ENCODE peak calls at places on chromosomes 3 and 15, in seven cellular contexts. R, X, C, T, V, F and J are unnamed samples. For H3K27me3, the result is how much of the 10 kb centered on the place peaks cover.

GRCh38 chr3:129263161-129263910 is 13.9 kb downstream of the COPG1 start:
- DNase-seq in R (no peak), X (no peak), C (no peak), T (no peak), V (no peak), F (no peak), J (no peak)

GRCh38 chr3:178618197-178618596 is 82.0 kb downstream of the KCNMB2 start:
- DNase-seq in R (no peak), X (no peak), C (no peak), T (peak), V (no peak), F (no peak), J (no peak)

GRCh38 chr15:50358805-50359204 is 3.8 kb upstream of the GABPB1 start:
- DNase-seq in R (no peak), X (no peak), C (no peak), T (peak), V (no peak), F (no peak), J (no peak)

GRCh38 chr3:160810360-160810759 is 54.3 kb downstream of the PPM1L start:
- DNase-seq in R (no peak), X (no peak), C (no peak), T (peak), V (no peak), F (no peak), J (no peak)

GRCh38 chr3:168817177-168817576 is 721.5 kb upstream of the GOLIM4 start:
- DNase-seq in R (no peak), X (no peak), C (no peak), T (no peak), V (no peak), F (no peak), J (no peak)

GRCh38 chr15:49904296-49904695 is 214.7 kb downstream of the ATP8B4 start:
- DNase-seq in R (no peak), X (no peak), C (no peak), T (no peak), V (no peak), F (no peak), J (no peak)

GRCh38 chr15:92502930-92503329 is 109.2 kb downstream of the ST8SIA2 start:
- DNase-seq in R (no peak), X (no peak), C (no peak), T (no peak), V (no peak), F (no peak), J (no peak)

GRCh38 chr15:65055201-65055870 is 10.1 kb downstream of the SLC51B start:
- DNase-seq in R (no peak), X (no peak), C (no peak), T (peak), V (no peak), F (peak), J (no peak)

GRCh38 chr3:48345946-48346572 is 12.6 kb upstream of the SPINK8 start:
- DNase-seq in R (no peak), X (no peak), C (no peak), T (no peak), V (no peak), F (no peak), J (no peak)

GRCh38 chr3:58249358-58250092 is 11.9 kb downstream of the ABHD6 start:
- DNase-seq in R (no peak), X (no peak), C (no peak), T (peak), V (no peak), F (no peak), J (no peak)

GRCh38 chr3:74789111-74789510 is 174.7 kb upstream of the CNTN3 start:
- DNase-seq in R (no peak), X (no peak), C (peak), T (no peak), V (peak), F (no peak), J (no peak)

GRCh38 chr15:29140475-29141172 is 129.0 kb downstream of the NSMCE3 start:
- DNase-seq in R (no peak), X (no peak), C (no peak), T (no peak), V (peak), F (no peak), J (no peak)

GRCh38 chr3:120838441-120839091 is 69.4 kb upstream of the STXBP5L start:
- DNase-seq in R (no peak), X (no peak), C (no peak), T (no peak), V (no peak), F (no peak), J (no peak)

GRCh38 chr3:115836944-115837343 is 213.6 kb downstream of the GAP43 start:
- DNase-seq in R (no peak), X (no peak), C (no peak), T (peak), V (no peak), F (no peak), J (no peak)

GRCh38 chr15:85280203-85280602 is 100.2 kb upstream of the AKAP13 start:
- DNase-seq in R (no peak), X (no peak), C (no peak), T (no peak), V (no peak), F (no peak), J (no peak)

GRCh38 chr3:188797045-188797444 is 374.7 kb upstream of the TPRG1 start:
- DNase-seq in R (no peak), X (no peak), C (no peak), T (no peak), V (no peak), F (no peak), J (no peak)

GRCh38 chr3:46538803-46539442 is 27.2 kb downstream of the LRRC2 start:
- DNase-seq in R (peak), X (peak), C (peak), T (peak), V (no peak), F (no peak), J (peak)

GRCh38 chr3:18556503-18556902 is 131.4 kb upstream of the SATB1 start:
- DNase-seq in R (peak), X (no peak), C (no peak), T (no peak), V (no peak), F (no peak), J (peak)

GRCh38 chr15:41877631-41878354 is 16.1 kb downstream of the SPTBN5 start:
- DNase-seq in R (no peak), X (no peak), C (no peak), T (no peak), V (no peak), F (no peak), J (no peak)

GRCh38 chr3:66953934-66954333 is 44.2 kb upstream of the KBTBD8 start:
- DNase-seq in R (no peak), X (no peak), C (no peak), T (no peak), V (no peak), F (no peak), J (no peak)

GRCh38 chr15:59622289-59622688 is 10.7 kb downstream of the GCNT3 start:
- DNase-seq in R (no peak), X (no peak), C (peak), T (peak), V (peak), F (no peak), J (no peak)

GRCh38 chr3:44065741-44066140 is 175.9 kb upstream of the TOPAZ1 start:
- DNase-seq in R (no peak), X (no peak), C (no peak), T (no peak), V (no peak), F (no peak), J (no peak)

GRCh38 chr15:65980824-65981456 is 111.6 kb downstream of the RAB11A start:
- DNase-seq in R (no peak), X (peak), C (peak), T (peak), V (no peak), F (no peak), J (no peak)

GRCh38 chr3:16377196-16377595 is 112.2 kb downstream of the OXNAD1 start:
- DNase-seq in R (peak), X (no peak), C (no peak), T (no peak), V (no peak), F (no peak), J (no peak)

GRCh38 chr15:79811406-79812405 is 85.1 kb downstream of the MTHFS start:
- DNase-seq in R (no peak), X (peak), C (peak), T (peak), V (no peak), F (no peak), J (no peak)

GRCh38 chr3:79012946-79013362 is 754.8 kb downstream of the ROBO1 start:
- DNase-seq in R (no peak), X (no peak), C (no peak), T (no peak), V (no peak), F (no peak), J (no peak)

GRCh38 chr15:58346361-58346760 is 85.4 kb upstream of the LIPC start:
- DNase-seq in R (no peak), X (no peak), C (no peak), T (no peak), V (no peak), F (no peak), J (no peak)

GRCh38 chr3:182364323-182364722 is 429.0 kb upstream of the ATP11B start:
- DNase-seq in R (no peak), X (no peak), C (no peak), T (no peak), V (no peak), F (no peak), J (no peak)

GRCh38 chr3:59809016-59809415 is 759.2 kb upstream of the CFAP20DC start:
- DNase-seq in R (no peak), X (no peak), C (no peak), T (peak), V (no peak), F (no peak), J (no peak)

GRCh38 chr15:82294061-82294690 is 31.6 kb downstream of the SAXO2 start:
- DNase-seq in R (no peak), X (no peak), C (no peak), T (no peak), V (no peak), F (no peak), J (no peak)

GRCh38 chr3:74344865-74345264 is 269.6 kb downstream of the CNTN3 start:
- DNase-seq in R (no peak), X (no peak), C (no peak), T (peak), V (no peak), F (no peak), J (no peak)

GRCh38 chr15:96322401-96323249 is 7.9 kb upstream of the NR2F2 start:
- DNase-seq in R (no peak), X (peak), C (no peak), T (peak), V (no peak), F (peak), J (no peak)

GRCh38 chr15:66692808-66693596 is 9.0 kb upstream of the SMAD6 start:
- DNase-seq in R (peak), X (no peak), C (no peak), T (no peak), V (no peak), F (no peak), J (no peak)

GRCh38 chr3:131033480-131034080 is 6.9 kb downstream of the NEK11 start:
- DNase-seq in R (peak), X (no peak), C (no peak), T (peak), V (no peak), F (no peak), J (no peak)

GRCh38 chr15:88069561-88069960 is 187.0 kb downstream of the NTRK3 start:
- DNase-seq in R (no peak), X (no peak), C (no peak), T (no peak), V (no peak), F (no peak), J (no peak)

GRCh38 chr3:110593749-110594148 is 477.9 kb upstream of the NECTIN3 start:
- DNase-seq in R (no peak), X (no peak), C (no peak), T (no peak), V (no peak), F (no peak), J (no peak)

GRCh38 chr15:29862271-29862670 is 40.0 kb upstream of the TJP1 start:
- DNase-seq in R (no peak), X (no peak), C (no peak), T (no peak), V (no peak), F (no peak), J (no peak)

GRCh38 chr15:90711842-90712241 is 5.3 kb upstream of the BLM start:
- DNase-seq in R (no peak), X (no peak), C (no peak), T (no peak), V (no peak), F (no peak), J (no peak)

GRCh38 chr3:99817047-99817436 is 620 bp upstream of the CMSS1 start:
- DNase-seq in R (no peak), X (no peak), C (no peak), T (no peak), V (no peak), F (no peak), J (no peak)

GRCh38 chr3:101725890-101726275 is 1.5 kb downstream of the CEP97 start:
- DNase-seq in R (no peak), X (no peak), C (no peak), T (no peak), V (no peak), F (no peak), J (no peak)

GRCh38 chr15:70450142-70450443 is 313.3 kb downstream of the UACA start:
- DNase-seq in R (no peak), X (no peak), C (no peak), T (no peak), V (no peak), F (no peak), J (no peak)

GRCh38 chr15:70447081-70447480 is 316.3 kb downstream of the UACA start:
- DNase-seq in R (no peak), X (no peak), C (no peak), T (no peak), V (no peak), F (no peak), J (no peak)

GRCh38 chr15:70447511-70447910 is 315.8 kb downstream of the UACA start:
- DNase-seq in R (no peak), X (no peak), C (no peak), T (no peak), V (no peak), F (no peak), J (no peak)

GRCh38 chr15:70449311-70450141 is 313.8 kb downstream of the UACA start:
- DNase-seq in R (no peak), X (no peak), C (no peak), T (no peak), V (no peak), F (no peak), J (no peak)

DNA sequence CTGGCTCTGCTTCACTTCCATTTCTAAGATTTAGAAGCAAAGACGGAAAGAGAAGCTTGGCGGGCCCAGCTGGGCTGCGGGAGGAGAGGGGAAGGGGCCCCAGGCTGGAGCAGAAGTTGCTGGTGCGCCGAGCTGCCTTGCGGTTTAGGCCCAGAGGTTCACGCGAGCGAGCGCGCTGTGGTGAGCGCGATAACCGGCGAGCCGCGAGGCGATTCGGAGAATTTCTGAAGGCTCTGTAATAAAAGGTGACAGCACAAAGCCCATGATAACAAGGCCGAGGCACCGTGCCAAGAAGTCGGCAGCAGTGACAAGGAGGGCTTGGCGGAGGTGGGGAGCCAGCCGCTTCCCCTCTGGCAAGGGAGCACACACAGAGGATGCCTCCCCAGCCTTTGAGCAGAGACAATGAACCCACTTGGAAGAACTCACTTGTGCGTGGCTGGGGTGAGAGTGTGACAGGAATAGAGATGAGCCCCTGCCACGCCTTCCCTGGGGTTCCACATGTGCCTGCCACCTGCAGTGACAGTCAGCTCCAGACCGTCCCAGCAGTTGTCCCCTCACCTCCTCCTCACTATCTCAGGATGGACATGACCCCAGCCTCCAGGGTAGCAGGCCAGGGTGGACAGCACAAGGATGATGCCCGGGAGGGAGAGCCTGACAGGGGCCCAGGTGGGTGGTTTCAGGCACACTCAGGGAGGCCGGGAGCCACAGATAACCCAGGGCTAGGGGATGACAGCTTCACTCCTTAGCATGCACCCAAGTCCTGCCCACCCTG is 315.2 kb downstream of the UACA start:
- DNase-seq in R (peak), X (peak), C (no peak), T (no peak), V (peak), F (no peak), J (no peak)
- H3K27me3 ChIP-seq in R (under half), X (under half), C (under half), T (under half), V (under half), F (under half), J (under half)

DNA sequence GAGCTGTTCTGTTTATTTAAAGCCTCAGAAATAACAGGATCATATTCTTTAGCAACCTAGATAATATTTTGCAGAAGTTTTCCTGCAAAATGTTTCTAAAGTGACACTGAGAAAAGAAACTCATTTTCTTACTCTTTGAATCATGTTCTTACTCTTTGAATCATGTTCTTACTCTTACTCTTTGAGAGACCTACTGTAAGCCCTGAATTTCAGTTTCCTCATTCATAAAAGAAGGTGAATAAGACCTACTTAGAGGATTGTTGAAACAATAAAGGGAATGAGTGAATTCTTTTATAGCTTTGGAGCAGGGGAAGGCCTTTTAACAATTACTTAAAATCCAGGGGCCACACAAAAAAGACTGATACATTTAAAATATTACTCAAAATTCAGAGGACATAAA is 221.7 kb upstream of the CMC1 start:
- DNase-seq in R (no peak), X (no peak), C (no peak), T (no peak), V (no peak), F (no peak), J (no peak)
- H3K4me3 ChIP-seq in R (no peak), X (no peak), C (no peak), T (no peak), V (no peak), F (no peak), J (no peak)

GRCh38 chr15:76345880-76346665 is 9.5 kb downstream of the ISL2 start:
- DNase-seq in R (no peak), X (no peak), C (peak), T (no peak), V (no peak), F (no peak), J (no peak)
- H3K27me3 ChIP-seq in R (under half), X (half or more), C (under half), T (half or more), V (under half), F (half or more), J (half or more)

DNA sequence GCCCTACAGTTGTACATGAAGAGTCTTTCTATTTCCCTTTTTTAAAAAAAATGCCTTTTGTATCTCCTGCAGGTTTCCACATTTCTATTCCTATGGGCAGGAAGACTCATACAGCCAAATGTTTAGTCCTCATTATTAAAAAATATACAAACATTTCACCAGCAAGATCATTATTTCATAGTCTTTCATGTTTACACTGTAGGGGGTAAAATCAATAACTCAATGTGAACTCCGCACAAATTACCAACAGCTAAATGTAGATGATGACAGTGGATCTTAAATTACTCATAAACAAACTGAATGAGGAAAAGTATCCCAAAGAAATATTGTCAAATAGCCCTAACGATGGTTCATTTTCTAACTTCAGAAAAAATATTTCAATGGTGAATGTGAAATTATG is 99.5 kb downstream of the MAGI1 start:
- DNase-seq in R (no peak), X (no peak), C (no peak), T (no peak), V (no peak), F (no peak), J (no peak)
- H3K4me3 ChIP-seq in R (no peak), X (no peak), C (no peak), T (no peak), V (no peak), F (no peak), J (no peak)

GRCh38 chr3:185270956-185271332 is 17.1 kb upstream of the EHHADH start:
- DNase-seq in R (no peak), X (no peak), C (no peak), T (no peak), V (no peak), F (no peak), J (no peak)
- H3K27me3 ChIP-seq in R (under half), X (half or more), C (under half), T (under half), V (under half), F (under half), J (under half)

GRCh38 chr3:167167491-167167890 is 212.6 kb downstream of the ZBBX start:
- DNase-seq in R (no peak), X (no peak), C (no peak), T (no peak), V (no peak), F (no peak), J (no peak)

GRCh38 chr3:167163580-167163979 is 216.5 kb downstream of the ZBBX start:
- DNase-seq in R (no peak), X (no peak), C (no peak), T (no peak), V (no peak), F (no peak), J (no peak)

GRCh38 chr3:167166594-167167253 is 213.4 kb downstream of the ZBBX start:
- DNase-seq in R (no peak), X (peak), C (no peak), T (no peak), V (no peak), F (no peak), J (no peak)

GRCh38 chr3:167162083-167162482 is 218.0 kb downstream of the ZBBX start:
- DNase-seq in R (no peak), X (no peak), C (no peak), T (no peak), V (no peak), F (no peak), J (no peak)

GRCh38 chr3:167166012-167166411 is 214.1 kb downstream of the ZBBX start:
- DNase-seq in R (no peak), X (no peak), C (no peak), T (no peak), V (no peak), F (no peak), J (no peak)
- H3K4me3 ChIP-seq in R (no peak), X (no peak), C (no peak), T (no peak), V (no peak), F (no peak), J (no peak)

GRCh38 chr3:69472093-69472492 is 86.2 kb upstream of the FRMD4B start:
- DNase-seq in R (no peak), X (no peak), C (no peak), T (peak), V (no peak), F (no peak), J (no peak)
- H3K27me3 ChIP-seq in R (under half), X (under half), C (under half), T (under half), V (under half), F (under half), J (under half)

DNA sequence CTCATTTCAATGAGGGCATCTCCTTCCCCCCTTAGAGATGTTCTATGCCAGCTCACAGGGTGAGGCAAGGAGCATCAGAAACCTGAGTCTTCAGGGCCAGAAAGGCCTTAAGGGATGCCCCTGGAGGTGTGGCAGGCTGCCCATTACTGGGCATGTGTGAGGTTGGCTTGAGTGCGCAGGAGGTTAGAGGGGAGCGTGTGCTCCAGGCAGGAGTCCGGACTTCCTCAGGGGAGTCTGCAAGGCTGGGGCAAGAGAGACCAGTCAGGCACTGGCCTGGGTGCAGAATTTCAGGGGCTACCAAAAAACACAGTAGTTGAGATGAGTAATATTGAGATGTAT is 1.9 kb downstream of the LOXL1 start:
- DNase-seq in R (no peak), X (no peak), C (no peak), T (no peak), V (no peak), F (no peak), J (no peak)
- H3K4me3 ChIP-seq in R (peak), X (peak), C (no peak), T (peak), V (peak), F (peak), J (peak)

GRCh38 chr15:70034141-70034540 is 63.6 kb downstream of the TLE3 start:
- DNase-seq in R (no peak), X (no peak), C (no peak), T (no peak), V (no peak), F (no peak), J (no peak)
- H3K27me3 ChIP-seq in R (under half), X (under half), C (under half), T (under half), V (under half), F (under half), J (under half)